ENCODE peak calls at places on chromosomes 5 and 9, in ten cellular contexts. L is prostate gland, H is amniotic epithelial cell, W is lower lobe of right lung, Y is A549, E is heart left ventricle, M is cardiac fibroblast, Z is SHP77 treated with DMSO at 0.1 percent for 48 hours, G is NCI-H748 treated with DMSO at 0.1 percent for 48 hours, F is HTR-8/SVneo. N is an unnamed sample.

GRCh38 chr5:176542596-176543427 is 5.6 kb upstream of the RNF44 start:
- DNase-seq in E (no peak), W (no peak), Y (peak; percentile 39), L (no peak), F (no peak), G (no peak), M (no peak), Z (no peak), H (no peak), N (peak; percentile 67)

GRCh38 chr5:172144291-172144815 is 43.7 kb downstream of the STK10 start:
- DNase-seq in Y (no peak), H (no peak), W (no peak), Z (no peak), L (no peak), M (peak; percentile 56), G (no peak), E (peak; percentile 55), F (no peak), N (peak; percentile 84)

GRCh38 chr5:59418766-59419165 is 474.8 kb downstream of the PDE4D start:
- DNase-seq in Z (no peak), Y (no peak), E (no peak), G (no peak), M (no peak), L (no peak), W (no peak), H (no peak), F (no peak), N (no peak)

GRCh38 chr5:160352308-160352707 is 18.1 kb downstream of the C1QTNF2 start:
- DNase-seq in E (no peak), Z (no peak), W (no peak), F (no peak), Y (no peak), M (no peak), H (no peak), G (no peak), L (no peak), N (no peak)

GRCh38 chr9:22079873-22080341 is 70.8 kb upstream of the CDKN2B start:
- DNase-seq in F (no peak), Y (no peak), L (no peak), H (peak; percentile 52), G (no peak), E (no peak), Z (no peak), M (peak; percentile 95), W (no peak), N (no peak)

GRCh38 chr9:13446935-13447334 is 167.4 kb upstream of the MPDZ start:
- DNase-seq in Z (no peak), L (no peak), M (peak; percentile 25), E (no peak), H (no peak), W (no peak), F (no peak), G (no peak), Y (no peak), N (no peak)

GRCh38 chr5:111806753-111807152 is 49.8 kb upstream of the NREP start:
- DNase-seq in E (no peak), Y (no peak), F (no peak), M (no peak), H (no peak), G (no peak), Z (no peak), L (no peak), W (no peak), N (no peak)

GRCh38 chr5:35694481-35694880 is 76.8 kb downstream of the SPEF2 start:
- DNase-seq in Z (no peak), E (no peak), Y (no peak), M (no peak), L (no peak), W (no peak), F (no peak), G (no peak), H (no peak), N (no peak)

GRCh38 chr5:161400583-161400982 is 145.9 kb downstream of the GABRB2 start:
- DNase-seq in G (no peak), L (no peak), Z (peak; percentile 9), H (no peak), W (no peak), M (no peak), Y (no peak), F (no peak), E (no peak), N (no peak)

GRCh38 chr5:14286574-14287399 is 143.6 kb downstream of the TRIO start:
- DNase-seq in E (no peak), M (no peak), W (no peak), Z (no peak), G (no peak), H (no peak), F (no peak), Y (no peak), L (no peak), N (no peak)

GRCh38 chr9:6616976-6617375 is 28.6 kb downstream of the GLDC start:
- DNase-seq in Y (no peak), W (no peak), Z (no peak), L (no peak), F (no peak), H (no peak), M (no peak), G (peak; percentile 41), E (no peak), N (no peak)

GRCh38 chr5:43497311-43498104 is 13.8 kb upstream of the TMEM267 start:
- DNase-seq in L (no peak), F (no peak), Z (no peak), G (no peak), W (no peak), Y (no peak), E (no peak), H (no peak), M (no peak), N (no peak)